ENCODE peak calls at places on chromosome X, in five cellular contexts. S is CD4-positive, alpha-beta T cell; A is foreskin fibroblast; V is ovary; I is AG10803. K is an unnamed sample.
A peak's percentile ranks its signal among the peaks of the same experiment; 100 is the strongest.

GRCh38 chrX:41522681-41523080 is 75.5 kb downstream of the NYX start:
- DNase-seq in S (no peak), A (no peak), V (no peak), I (no peak), K (no peak)

GRCh38 chrX:45801554-45801953 is 600.9 kb upstream of the DIPK2B start:
- DNase-seq in S (no peak), A (peak; percentile 48), V (no peak), I (peak; percentile 34), K (no peak)

GRCh38 chrX:115966920-115967319 is 203.6 kb upstream of the AGTR2 start:
- DNase-seq in S (no peak), A (no peak), V (no peak), I (no peak), K (no peak)

GRCh38 chrX:107673933-107674479 is 45.7 kb downstream of the PRPS1 start:
- DNase-seq in S (peak; percentile 88), A (peak; percentile 88), V (peak; percentile 63), I (peak; percentile 29), K (no peak)

GRCh38 chrX:48972214-48973164 is 845 bp upstream of the KCND1 start:
- DNase-seq in S (peak; percentile 14), A (peak; percentile 63), V (no peak), I (peak; percentile 43), K (no peak)

GRCh38 chrX:38232287-38232686 is 11.6 kb upstream of the SRPX start:
- DNase-seq in S (no peak), A (peak; percentile 69), V (no peak), I (peak; percentile 72), K (no peak)

GRCh38 chrX:44970709-44971108 is 97.7 kb downstream of the KDM6A start:
- DNase-seq in S (no peak), A (no peak), V (no peak), I (no peak), K (no peak)

GRCh38 chrX:11412715-11413623 is 119.8 kb downstream of the AMELX start:
- DNase-seq in S (no peak), A (no peak), V (no peak), I (no peak), K (no peak)

GRCh38 chrX:46703980-46704379 is 54.9 kb downstream of the SLC9A7 start:
- DNase-seq in S (no peak), A (no peak), V (no peak), I (peak; percentile 45), K (no peak)

GRCh38 chrX:102917801-102918200 is 19.3 kb upstream of the RAB40AL start:
- DNase-seq in S (no peak), A (no peak), V (no peak), I (no peak), K (no peak)

GRCh38 chrX:63560601-63561218 is 209.6 kb upstream of the SPIN4 start:
- DNase-seq in S (peak; percentile 47), A (peak; percentile 78), V (peak; percentile 42), I (peak; percentile 69), K (no peak)

GRCh38 chrX:19705196-19705769 is 182.1 kb downstream of the SH3KBP1 start:
- DNase-seq in S (no peak), A (peak; percentile 41), V (no peak), I (peak; percentile 67), K (no peak)

GRCh38 chrX:35919536-35920309 is at the start of gene CFAP47:
- DNase-seq in S (no peak), A (no peak), V (no peak), I (no peak), K (no peak)

GRCh38 chrX:20026278-20026677 is 35.4 kb upstream of the BCLAF3 start:
- DNase-seq in S (no peak), A (peak; percentile 51), V (no peak), I (peak; percentile 61), K (no peak)

GRCh38 chrX:12891915-12892506 is 14.4 kb upstream of the TLR8 start:
- DNase-seq in S (no peak), A (no peak), V (no peak), I (no peak), K (no peak)

DNA sequence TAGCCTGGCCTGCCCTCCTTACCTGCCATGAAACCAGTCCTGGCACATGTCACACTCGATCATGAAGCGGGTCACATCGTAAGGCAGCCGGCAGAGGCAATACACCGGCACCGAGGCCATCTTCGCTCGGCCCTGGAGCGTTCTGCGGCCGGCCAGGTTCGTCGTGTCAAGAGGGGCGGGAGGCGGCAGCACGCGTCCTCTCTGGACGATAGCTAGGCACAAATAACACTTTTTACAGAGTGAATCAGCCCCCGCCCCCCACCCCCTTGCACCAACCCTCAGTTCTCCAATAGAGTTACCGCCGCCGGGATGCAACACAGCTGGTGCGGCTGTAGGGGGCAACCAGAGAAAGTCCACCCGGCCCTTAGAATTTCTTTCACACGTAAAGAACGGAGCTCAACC is 1.7 kb downstream of the PHF8 start:
- DNase-seq in S (peak; percentile 25), A (peak; percentile 83), V (peak; percentile 40), I (peak; percentile 55), K (no peak)
- TF ChIP-seq CTCF in S (no peak), A (peak; percentile 20), V (no peak), I (peak; percentile 40), K (peak; percentile 48)

GRCh38 chrX:68234171-68234910 is 199.0 kb downstream of the OPHN1 start:
- DNase-seq in S (no peak), A (no peak), V (no peak), I (no peak), K (no peak)

DNA sequence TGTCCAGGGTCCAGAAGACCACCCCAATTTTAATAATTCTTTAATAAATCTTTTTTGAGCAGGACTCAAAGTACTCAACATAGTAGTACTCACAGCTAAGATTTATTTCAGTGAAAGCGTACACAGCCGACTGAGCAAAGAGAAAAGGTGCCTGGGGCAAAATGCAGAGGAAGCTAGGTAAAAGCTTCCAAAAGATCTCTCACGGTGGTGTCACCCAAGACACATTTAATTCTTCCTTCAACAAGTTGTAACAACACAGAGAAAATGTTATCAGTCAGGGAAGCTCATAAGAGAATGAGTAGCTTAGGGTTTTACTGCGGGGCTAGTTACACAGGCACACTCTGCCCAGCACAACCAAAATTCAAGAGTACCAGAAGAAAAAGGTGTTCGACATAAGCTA is 201.1 kb downstream of the OPHN1 start:
- DNase-seq in S (no peak), A (no peak), V (no peak), I (no peak), K (no peak)
- TF ChIP-seq CTCF in S (no peak), A (no peak), V (no peak), I (no peak), K (no peak)

GRCh38 chrX:25523574-25523973 is 507.8 kb upstream of the ARX start:
- DNase-seq in S (no peak), A (peak; percentile 52), V (no peak), I (peak; percentile 7), K (no peak)
- TF ChIP-seq CTCF in S (no peak), A (no peak), V (no peak), I (no peak), K (peak; percentile 69)

GRCh38 chrX:99857455-99857854 is 552.6 kb downstream of the PCDH19 start:
- DNase-seq in S (no peak), A (no peak), V (no peak), I (no peak), K (no peak)
- TF ChIP-seq CTCF in S (no peak), A (no peak), V (no peak), I (peak; percentile 5), K (peak; percentile 68)

DNA sequence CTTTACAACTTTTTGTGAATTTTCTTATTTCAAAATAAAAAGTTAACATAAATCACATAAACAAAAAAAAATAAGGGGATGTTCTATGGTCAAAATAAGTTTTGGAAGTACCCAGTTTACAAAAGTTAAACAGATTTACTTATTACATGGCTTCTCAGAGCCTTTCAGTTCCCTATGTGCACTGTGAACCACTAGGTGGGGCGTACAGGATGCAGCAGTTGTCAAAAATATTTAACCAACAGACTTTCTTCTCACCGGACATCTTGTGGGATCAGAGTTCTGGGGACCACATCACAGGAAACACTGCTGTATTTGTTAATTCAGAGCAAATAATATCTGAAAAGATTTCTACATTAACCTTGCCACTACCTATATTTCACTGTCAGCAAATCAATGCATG is 74.1 kb downstream of the SMARCA1 start:
- DNase-seq in S (no peak), A (no peak), V (no peak), I (no peak), K (no peak)
- TF ChIP-seq CTCF in S (no peak), A (no peak), V (no peak), I (no peak), K (peak; percentile 55)

GRCh38 chrX:23626651-23627050 is 40.6 kb upstream of the PRDX4 start:
- DNase-seq in S (no peak), A (no peak), V (no peak), I (no peak), K (no peak)
- TF ChIP-seq CTCF in S (no peak), A (no peak), V (no peak), I (no peak), K (peak; percentile 24)

GRCh38 chrX:136650811-136651210 is 2.9 kb downstream of the CD40LG start:
- DNase-seq in S (no peak), A (no peak), V (no peak), I (no peak), K (no peak)

GRCh38 chrX:136647969-136648368 is at the start of gene CD40LG:
- DNase-seq in S (no peak), A (no peak), V (no peak), I (no peak), K (no peak)

GRCh38 chrX:136643243-136643642 is 4.7 kb upstream of the CD40LG start:
- DNase-seq in S (no peak), A (no peak), V (no peak), I (no peak), K (no peak)

GRCh38 chrX:136646602-136647239 is 1.2 kb upstream of the CD40LG start:
- DNase-seq in S (peak; percentile 47), A (no peak), V (no peak), I (no peak), K (no peak)
- TF ChIP-seq CTCF in S (no peak), A (no peak), V (no peak), I (no peak), K (no peak)

DNA sequence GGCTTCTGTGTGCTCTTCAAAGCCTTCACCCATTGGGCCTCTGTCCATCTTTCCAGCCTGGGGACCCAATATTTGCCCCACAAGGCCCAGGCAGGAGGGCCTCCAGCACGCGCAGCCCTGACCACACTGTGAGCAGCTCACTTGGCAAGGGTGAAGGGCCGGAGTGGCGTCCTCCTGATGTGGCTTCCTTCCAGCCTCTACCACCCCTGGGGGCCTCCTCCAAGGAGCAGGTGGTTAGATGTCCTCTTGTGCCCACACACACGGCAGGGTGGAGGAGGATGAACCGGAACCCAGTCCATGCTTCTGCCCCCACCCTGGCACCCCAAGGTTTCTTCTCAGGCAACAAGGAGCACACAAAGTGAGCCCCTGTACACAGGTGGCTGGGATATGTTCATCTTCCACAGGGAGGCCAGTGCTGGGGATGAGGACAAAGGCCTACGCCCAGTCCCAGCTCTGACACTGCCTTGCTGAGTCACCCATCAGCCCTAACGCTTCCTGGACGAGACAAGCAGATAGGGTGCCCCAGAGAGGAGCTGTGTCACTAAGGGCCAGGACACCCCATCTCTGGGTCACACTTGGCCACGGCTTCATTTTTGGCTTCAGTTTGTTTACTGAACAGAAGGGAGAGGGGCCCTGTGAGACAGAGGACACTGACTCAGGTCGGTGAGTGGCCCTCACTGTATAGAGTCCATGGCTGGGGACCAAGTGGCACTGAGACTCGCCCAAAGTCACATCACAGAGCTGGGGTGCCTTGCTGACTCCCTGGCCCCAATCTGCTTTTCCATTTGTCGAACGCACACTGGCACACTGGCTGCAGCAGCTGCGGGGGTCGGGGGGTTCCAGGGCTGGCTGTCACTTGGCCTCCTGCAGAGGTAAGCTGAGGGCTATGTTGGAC is 1.9 kb downstream of the UBL4A start:
- DNase-seq in S (no peak), A (peak; percentile 30), V (no peak), I (no peak), K (no peak)
- TF ChIP-seq CTCF in S (no peak), A (no peak), V (no peak), I (no peak), K (no peak)